ENCODE peak calls at places on chromosomes 13 and 19, in four cellular contexts. S is BE2C, U is IMR-90, F is Peyer's patch. P is an unnamed sample. For H3K27me3, the result is how much of the 10 kb centered on the place peaks cover.

GRCh38 chr19:8135946-8136618 is 13.3 kb downstream of the FBN3 start:
- DNase-seq in S (no peak), U (no peak), F (no peak), P (no peak)

GRCh38 chr19:6092329-6093286 is 17.7 kb downstream of the RFX2 start:
- DNase-seq in S (peak), U (peak), F (peak), P (peak)

GRCh38 chr19:35717665-35718344 is at the start of gene KMT2B:
- DNase-seq in S (no peak), U (no peak), F (peak), P (no peak)

GRCh38 chr13:99196466-99197256 is 4.0 kb upstream of the UBAC2 start:
- DNase-seq in S (no peak), U (no peak), F (no peak), P (peak)

GRCh38 chr13:99103536-99103935 is 97.1 kb upstream of the UBAC2 start:
- DNase-seq in S (no peak), U (no peak), F (no peak), P (no peak)

GRCh38 chr13:29551214-29551613 is 44.3 kb downstream of the SLC7A1 start:
- DNase-seq in S (no peak), U (no peak), F (no peak), P (no peak)

GRCh38 chr13:46535822-46536221 is 17.1 kb upstream of the LRCH1 start:
- DNase-seq in S (no peak), U (peak), F (no peak), P (peak)

GRCh38 chr13:110382229-110382628 is 75.1 kb downstream of the COL4A2 start:
- DNase-seq in S (no peak), U (peak), F (no peak), P (peak)

GRCh38 chr19:13012690-13013608 is 17.7 kb downstream of the NFIX start:
- DNase-seq in S (no peak), U (peak), F (peak), P (no peak)

GRCh38 chr13:36130542-36131214 is 504 bp downstream of the DCLK1 start:
- DNase-seq in S (peak), U (no peak), F (no peak), P (no peak)

GRCh38 chr19:41218615-41219507 is at the start of gene AXL:
- DNase-seq in S (no peak), U (peak), F (peak), P (peak)

GRCh38 chr13:30119476-30119875 is 187.9 kb downstream of the KATNAL1 start:
- DNase-seq in S (no peak), U (peak), F (no peak), P (peak)

GRCh38 chr13:45207319-45207718 is 6.5 kb upstream of the KCTD4 start:
- DNase-seq in S (no peak), U (no peak), F (no peak), P (peak)

GRCh38 chr19:53131085-53131484 is 1.6 kb downstream of the ZNF415 start:
- DNase-seq in S (no peak), U (no peak), F (no peak), P (no peak)

GRCh38 chr19:11382898-11383705 is 1.0 kb downstream of the EPOR start:
- DNase-seq in S (peak), U (no peak), F (peak), P (no peak)

GRCh38 chr13:110137677-110138008 is 169.3 kb downstream of the COL4A1 start:
- DNase-seq in S (no peak), U (no peak), F (no peak), P (no peak)

GRCh38 chr13:93375491-93375890 is 148.9 kb downstream of the GPC6 start:
- DNase-seq in S (no peak), U (no peak), F (no peak), P (no peak)

GRCh38 chr19:34224996-34225658 is 29.2 kb upstream of the GARRE1 start:
- DNase-seq in S (no peak), U (peak), F (no peak), P (peak)

GRCh38 chr19:49570138-49570856 is 10.1 kb downstream of the NOSIP start:
- DNase-seq in S (peak), U (peak), F (no peak), P (peak)

GRCh38 chr13:41713405-41713804 is 247.5 kb downstream of the VWA8 start:
- DNase-seq in S (no peak), U (no peak), F (no peak), P (no peak)

GRCh38 chr19:10006335-10006708 is 4.0 kb downstream of the COL5A3 start:
- DNase-seq in S (no peak), U (peak), F (no peak), P (no peak)

GRCh38 chr13:26538363-26539317 is 18.8 kb upstream of the WASF3 start:
- DNase-seq in S (no peak), U (no peak), F (no peak), P (peak)

GRCh38 chr13:38897521-38897920 is 93.1 kb downstream of the STOML3 start:
- DNase-seq in S (no peak), U (no peak), F (no peak), P (no peak)

GRCh38 chr19:10112037-10112751 is 701 bp downstream of the P2RY11 start:
- DNase-seq in S (no peak), U (no peak), F (no peak), P (no peak)

GRCh38 chr13:44575741-44576395 is at the start of gene TSC22D1:
- DNase-seq in S (peak), U (peak), F (peak), P (peak)

GRCh38 chr19:14349426-14349825 is 31.8 kb upstream of the ADGRE5 start:
- DNase-seq in S (no peak), U (no peak), F (no peak), P (no peak)

GRCh38 chr19:1234670-1235380 is 3.0 kb downstream of the CBARP start:
- DNase-seq in S (no peak), U (no peak), F (no peak), P (no peak)

GRCh38 chr13:100349594-100349993 is 239.0 kb downstream of the GGACT start:
- DNase-seq in S (no peak), U (no peak), F (no peak), P (no peak)

DNA sequence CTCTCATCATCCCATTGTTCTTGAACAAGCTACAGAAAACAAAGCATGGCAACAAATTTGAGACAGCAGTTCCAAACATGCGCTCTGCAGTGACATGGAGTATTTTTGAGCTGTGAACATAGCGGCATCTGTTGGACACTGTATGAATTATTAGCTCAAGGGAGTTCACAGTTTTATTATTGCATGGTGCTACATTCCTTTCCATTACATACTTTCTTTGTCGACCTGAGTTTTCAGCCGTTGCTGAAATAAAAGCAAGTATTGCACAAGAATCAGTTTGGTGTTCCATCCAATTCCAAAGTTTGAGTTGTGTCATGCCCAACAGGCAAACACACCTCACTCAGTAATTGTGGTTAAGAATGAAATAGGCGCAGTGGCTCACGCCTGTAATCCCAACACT is 30.1 kb upstream of the METTL21C start:
- DNase-seq in S (no peak), U (peak), F (no peak), P (peak)
- TF ChIP-seq CTCF in S (peak), U (peak), F (no peak), P (peak)

GRCh38 chr13:25136872-25137623 is 35.0 kb downstream of the AMER2 start:
- DNase-seq in S (no peak), U (no peak), F (no peak), P (no peak)

GRCh38 chr13:25141042-25141441 is 31.0 kb downstream of the AMER2 start:
- DNase-seq in S (no peak), U (no peak), F (no peak), P (no peak)

GRCh38 chr13:25132984-25133383 is 37.0 kb downstream of the PABPC3 start:
- DNase-seq in S (no peak), U (no peak), F (no peak), P (no peak)

GRCh38 chr13:25135896-25136295 is 36.2 kb downstream of the AMER2 start:
- DNase-seq in S (no peak), U (no peak), F (no peak), P (no peak)

DNA sequence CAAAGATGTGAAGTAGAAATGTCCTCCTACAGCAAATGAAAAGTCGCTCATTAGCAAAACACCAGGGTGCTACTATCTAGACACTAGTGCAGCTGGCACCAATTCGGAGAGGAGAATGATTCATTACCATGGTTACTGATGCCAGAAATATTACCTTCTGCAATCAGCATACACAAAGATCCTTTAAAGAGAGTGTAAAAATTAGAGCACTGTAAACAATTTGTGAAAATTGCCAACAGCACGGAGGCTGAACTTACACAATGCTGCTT is 34.5 kb downstream of the AMER2 start:
- DNase-seq in S (no peak), U (no peak), F (no peak), P (no peak)
- H3K27me3 ChIP-seq in S (under half), U (under half), F (under half), P (under half)

DNA sequence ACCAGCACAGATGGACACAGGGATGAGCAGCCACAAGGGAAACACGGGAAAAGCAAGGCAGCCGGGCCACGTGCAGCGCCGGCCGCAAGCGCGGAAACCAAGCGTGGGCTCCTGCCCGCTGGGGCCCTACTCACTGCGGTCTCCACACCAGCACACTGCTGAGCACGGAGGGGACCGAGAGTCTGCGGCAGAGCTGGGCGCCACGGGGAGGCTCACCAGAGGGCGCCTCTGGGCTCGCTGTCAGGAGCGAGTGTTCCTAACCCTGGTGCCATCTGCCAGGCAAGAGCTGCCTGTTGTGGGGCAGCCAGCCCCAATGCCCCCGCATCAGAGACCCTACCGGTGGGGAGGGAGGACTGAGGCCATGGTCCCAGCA is 26.5 kb downstream of the MPND start:
- DNase-seq in S (peak), U (peak), F (no peak), P (peak)
- TF ChIP-seq CTCF in S (peak), U (peak), F (no peak), P (peak)

DNA sequence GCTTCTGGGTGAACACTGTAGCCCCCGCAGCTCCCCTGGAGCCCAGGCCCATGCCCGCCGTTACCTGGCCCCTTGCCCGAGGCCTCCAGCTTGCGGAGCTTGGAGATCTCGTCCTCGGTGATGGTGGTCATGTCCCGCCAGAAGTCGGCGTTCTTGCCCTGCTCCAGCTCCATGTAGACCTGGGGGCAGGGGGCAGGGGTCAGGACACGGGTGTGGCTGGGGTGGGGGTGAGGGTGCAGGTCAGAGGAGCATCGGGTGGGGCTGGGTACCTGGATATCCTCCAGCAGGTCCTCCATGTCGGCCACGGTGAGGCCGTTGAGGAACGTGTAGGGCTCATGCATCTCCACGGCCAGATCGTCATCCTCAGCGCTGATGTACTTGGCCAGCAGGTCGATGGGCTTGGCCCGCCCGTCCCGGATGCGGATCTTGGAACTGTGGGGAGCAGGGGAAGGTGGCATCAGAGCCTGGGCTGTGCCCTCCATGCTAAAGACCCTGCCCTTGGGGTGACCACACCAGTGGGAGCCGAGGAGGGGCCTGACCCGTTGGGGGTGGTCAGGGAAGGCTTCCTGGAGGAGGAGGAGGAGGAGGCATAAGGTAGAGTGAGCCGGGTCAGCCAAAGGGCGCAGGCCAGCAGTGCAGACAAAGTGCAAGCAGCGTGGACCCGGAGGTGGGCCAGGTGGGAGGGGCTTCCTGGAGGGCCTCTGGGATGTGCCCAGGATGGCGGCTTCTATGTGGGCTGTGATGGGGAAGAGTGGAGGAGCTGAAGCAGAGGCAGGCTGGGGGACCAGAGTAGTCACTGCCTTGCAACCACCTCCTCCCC is 7.6 kb downstream of the CACTIN start:
- DNase-seq in S (no peak), U (no peak), F (no peak), P (no peak)
- H3K27me3 ChIP-seq in S (under half), U (under half), F (under half), P (under half)

DNA sequence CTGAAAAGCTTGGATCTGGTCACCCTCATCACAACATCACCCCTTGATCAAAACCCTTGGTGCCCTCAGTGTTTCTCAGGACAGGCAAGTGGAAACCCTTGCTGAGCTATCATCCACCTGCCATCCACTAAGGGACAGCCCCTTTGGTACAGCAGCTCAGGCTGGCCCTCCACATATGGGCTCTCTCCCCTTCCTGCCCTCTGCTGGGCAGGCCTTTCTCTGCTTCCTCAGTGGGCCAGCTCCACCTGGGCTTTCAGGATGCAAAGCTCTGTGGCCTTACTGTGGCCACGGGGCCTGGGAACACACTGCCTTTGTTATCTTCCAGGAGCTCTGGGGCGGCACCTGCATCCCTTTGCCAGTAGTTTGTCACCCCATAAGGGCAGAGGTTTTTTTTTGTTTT is 4.9 kb downstream of the SUGP1 start:
- DNase-seq in S (no peak), U (no peak), F (no peak), P (no peak)
- TF ChIP-seq CTCF in S (no peak), U (no peak), F (no peak), P (no peak)

GRCh38 chr19:57559008-57559403 is 657 bp downstream of the ZNF550 start:
- DNase-seq in S (peak), U (no peak), F (no peak), P (peak)

GRCh38 chr19:57560049-57560491 is 407 bp upstream of the ZNF550 start:
- DNase-seq in S (no peak), U (peak), F (no peak), P (peak)

GRCh38 chr19:57563547-57563946 is 3.9 kb upstream of the ZNF550 start:
- DNase-seq in S (no peak), U (no peak), F (no peak), P (no peak)

GRCh38 chr19:57558525-57558924 is 1.1 kb downstream of the ZNF550 start:
- DNase-seq in S (no peak), U (peak), F (no peak), P (peak)

GRCh38 chr19:57559404-57560025 is at the start of gene ZNF550:
- DNase-seq in S (peak), U (peak), F (peak), P (peak)
- H3K27me3 ChIP-seq in S (under half), U (under half), F (under half), P (under half)

GRCh38 chr19:15684828-15685227 is 11.9 kb downstream of the CYP4F12 start:
- DNase-seq in S (no peak), U (no peak), F (no peak), P (no peak)
- TF ChIP-seq CTCF in S (no peak), U (no peak), F (no peak), P (no peak)